ENCODE peak calls at places on chromosomes 1 and 21, in four cellular contexts. N, R, G and F are unnamed samples.

GRCh38 chr1:207298666-207299065 is 22.8 kb upstream of the CD55 start:
- DNase-seq in N (peak; percentile 36), R (no peak), G (no peak), F (no peak)

GRCh38 chr1:80349218-80349617 is 1342.7 kb upstream of the ADGRL4 start:
- DNase-seq in N (no peak), R (peak; percentile 20), G (no peak), F (no peak)

GRCh38 chr21:34968414-34969333 is 80.4 kb downstream of the RUNX1 start:
- DNase-seq in N (no peak), R (no peak), G (no peak), F (no peak)

GRCh38 chr1:204445860-204446412 is 34.3 kb upstream of the PPP1R15B start:
- DNase-seq in N (peak; percentile 27), R (peak; percentile 87), G (no peak), F (peak; percentile 92)

GRCh38 chr1:192527950-192528349 is 47.6 kb upstream of the RGS1 start:
- DNase-seq in N (no peak), R (no peak), G (no peak), F (no peak)

GRCh38 chr1:244992833-244993232 is 128.5 kb upstream of the HNRNPU start:
- DNase-seq in N (peak; percentile 34), R (no peak), G (no peak), F (no peak)

GRCh38 chr1:69943030-69943429 is 262.3 kb downstream of the LRRC40 start:
- DNase-seq in N (no peak), R (no peak), G (no peak), F (no peak)

GRCh38 chr1:93180723-93181613 is at the start of gene CCDC18:
- DNase-seq in N (peak; percentile 44), R (peak; percentile 66), G (no peak), F (no peak)

GRCh38 chr1:212414328-212415106 is at the start of gene PACC1:
- DNase-seq in N (peak; percentile 80), R (peak; percentile 98), G (peak; percentile 87), F (peak; percentile 96)

GRCh38 chr1:234862944-234863515 is 253.1 kb upstream of the IRF2BP2 start:
- DNase-seq in N (peak; percentile 68), R (no peak), G (peak; percentile 83), F (no peak)

GRCh38 chr1:34128186-34128889 is 36.7 kb downstream of the CSMD2 start:
- DNase-seq in N (no peak), R (no peak), G (no peak), F (no peak)

GRCh38 chr1:53061859-53062714 is at the start of gene PODN:
- DNase-seq in N (no peak), R (peak; percentile 59), G (peak; percentile 67), F (no peak)

GRCh38 chr21:43345746-43346409 is 81.1 kb downstream of the SIK1 start:
- DNase-seq in N (peak; percentile 85), R (no peak), G (no peak), F (no peak)

GRCh38 chr21:32826317-32827167 is 55.0 kb upstream of the PAXBP1 start:
- DNase-seq in N (peak; percentile 63), R (peak; percentile 81), G (no peak), F (peak; percentile 78)

GRCh38 chr1:176801553-176802020 is 338.6 kb downstream of the PAPPA2 start:
- DNase-seq in N (no peak), R (no peak), G (peak; percentile 25), F (peak; percentile 58)

GRCh38 chr1:81803423-81804103 is 2.8 kb downstream of the ADGRL2 start:
- DNase-seq in N (peak; percentile 2), R (peak; percentile 67), G (no peak), F (peak; percentile 21)

GRCh38 chr21:20641251-20641650 is 357.0 kb upstream of the NCAM2 start:
- DNase-seq in N (no peak), R (peak; percentile 16), G (no peak), F (no peak)

GRCh38 chr1:228280106-228280901 is 72.5 kb downstream of the OBSCN start:
- DNase-seq in N (no peak), R (no peak), G (no peak), F (no peak)

GRCh38 chr1:165481820-165482532 is 37.0 kb upstream of the RXRG start:
- DNase-seq in N (peak; percentile 84), R (peak; percentile 17), G (peak; percentile 60), F (no peak)

GRCh38 chr1:173920868-173921267 is 3.7 kb upstream of the SERPINC1 start:
- DNase-seq in N (no peak), R (no peak), G (no peak), F (no peak)

GRCh38 chr1:114353233-114353632 is 157.8 kb downstream of the TRIM33 start:
- DNase-seq in N (peak; percentile 80), R (peak; percentile 38), G (peak; percentile 48), F (peak; percentile 21)

GRCh38 chr1:20883766-20884165 is 96.7 kb upstream of the HP1BP3 start:
- DNase-seq in N (peak; percentile 36), R (no peak), G (no peak), F (no peak)

GRCh38 chr21:31162827-31163226 is 124.6 kb upstream of the KRTAP19-8 start:
- DNase-seq in N (peak; percentile 70), R (no peak), G (no peak), F (no peak)

GRCh38 chr1:240145120-240145519 is 53.4 kb downstream of the FMN2 start:
- DNase-seq in N (no peak), R (no peak), G (no peak), F (no peak)

GRCh38 chr1:68228833-68229232 is 3.5 kb downstream of the WLS start:
- DNase-seq in N (peak; percentile 41), R (peak; percentile 10), G (no peak), F (no peak)

GRCh38 chr1:61083014-61083798 is 845 bp downstream of the NFIA start:
- DNase-seq in N (no peak), R (peak; percentile 35), G (no peak), F (peak; percentile 8)

GRCh38 chr1:29083318-29084195 is 40.1 kb downstream of the TMEM200B start:
- DNase-seq in N (no peak), R (no peak), G (no peak), F (no peak)

GRCh38 chr21:45993210-45994085 is 11.9 kb downstream of the COL6A1 start:
- DNase-seq in N (no peak), R (no peak), G (peak; percentile 51), F (peak; percentile 14)

GRCh38 chr1:52503706-52504105 is 49.2 kb downstream of the TUT4 start:
- DNase-seq in N (peak; percentile 32), R (no peak), G (no peak), F (no peak)

GRCh38 chr1:229942508-229942907 is 124.5 kb upstream of the GALNT2 start:
- DNase-seq in N (no peak), R (no peak), G (no peak), F (no peak)

GRCh38 chr21:24514081-24514733 is 1093.1 kb downstream of the MRPL39 start:
- DNase-seq in N (peak; percentile 27), R (peak; percentile 9), G (no peak), F (no peak)

GRCh38 chr1:93629101-93630059 is 52.3 kb downstream of the BCAR3 start:
- DNase-seq in N (peak; percentile 85), R (peak; percentile 90), G (peak; percentile 35), F (peak; percentile 28)

GRCh38 chr1:37561096-37561793 is 4.5 kb downstream of the DNALI1 start:
- DNase-seq in N (no peak), R (no peak), G (no peak), F (no peak)

GRCh38 chr1:19034721-19035120 is 78.2 kb upstream of the IFFO2 start:
- DNase-seq in N (no peak), R (no peak), G (no peak), F (no peak)

GRCh38 chr21:37878946-37879660 is 37.2 kb downstream of the KCNJ6 start:
- DNase-seq in N (peak; percentile 93), R (no peak), G (no peak), F (no peak)

DNA sequence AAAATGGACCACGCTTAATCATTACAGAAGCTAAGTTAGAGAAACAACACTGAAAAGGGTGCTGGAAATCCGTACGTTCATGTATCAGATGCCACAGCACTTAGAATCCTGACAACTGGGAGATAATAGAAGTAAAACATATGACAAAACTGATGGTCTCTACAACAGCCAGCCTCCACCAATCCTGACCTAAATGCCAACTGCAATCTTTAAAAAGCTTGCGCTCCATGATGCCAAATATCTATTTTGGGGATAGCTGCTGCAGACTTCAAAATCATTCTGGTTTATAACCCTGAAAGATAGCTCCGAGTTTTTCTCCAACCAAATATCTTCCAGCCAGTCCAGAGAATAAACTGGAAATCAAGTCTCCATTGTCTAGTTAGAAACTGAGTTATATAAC is 178.3 kb downstream of the RERE start:
- DNase-seq in N (no peak), R (no peak), G (no peak), F (no peak)
- H3K27ac ChIP-seq in N (no peak overlapping the region), R (peak overlapping the region; percentile 10), G (no peak overlapping the region), F (no peak overlapping the region)

DNA sequence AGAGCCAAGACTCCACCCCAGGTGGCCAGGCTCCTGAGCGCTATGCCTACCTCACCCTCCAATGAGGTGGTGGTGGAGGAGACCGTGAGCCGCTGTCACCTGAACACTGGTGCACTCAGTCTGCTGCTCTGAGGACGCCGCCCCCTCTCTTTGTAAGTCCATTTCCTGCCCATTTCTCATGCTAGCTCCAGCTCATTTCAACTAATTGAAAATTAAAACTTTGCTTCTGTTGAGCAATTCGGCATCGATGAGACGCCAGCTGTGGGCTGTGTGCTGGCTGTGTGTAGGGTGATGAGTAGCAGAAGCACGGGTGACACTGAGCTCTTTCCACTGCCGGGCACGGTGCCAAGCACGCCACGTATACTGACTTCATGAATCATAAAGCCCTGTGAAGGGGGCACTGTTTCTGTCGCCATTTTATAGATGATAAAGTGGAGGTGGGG is 11.2 kb downstream of the TNFRSF1B start:
- DNase-seq in N (peak; percentile 93), R (peak; percentile 40), G (peak; percentile 69), F (no peak)
- H3K27ac ChIP-seq in N (peak overlapping the region; percentile 34), R (no peak overlapping the region), G (no peak overlapping the region), F (no peak overlapping the region)

GRCh38 chr1:218642033-218642954 is 297.2 kb downstream of the TGFB2 start:
- DNase-seq in N (peak; percentile 61), R (no peak), G (no peak), F (no peak)

GRCh38 chr1:218640213-218640612 is 295.1 kb downstream of the TGFB2 start:
- DNase-seq in N (no peak), R (no peak), G (no peak), F (no peak)

GRCh38 chr1:218643281-218643680 is 298.1 kb downstream of the TGFB2 start:
- DNase-seq in N (no peak), R (no peak), G (no peak), F (no peak)

GRCh38 chr1:218646288-218646687 is 301.2 kb downstream of the TGFB2 start:
- DNase-seq in N (no peak), R (no peak), G (no peak), F (no peak)

GRCh38 chr1:218643926-218644325 is 298.8 kb downstream of the TGFB2 start:
- DNase-seq in N (no peak), R (no peak), G (no peak), F (no peak)
- H3K27ac ChIP-seq in N (no peak overlapping the region), R (no peak overlapping the region), G (no peak overlapping the region), F (no peak overlapping the region)

GRCh38 chr1:118335372-118335771 is 150.3 kb upstream of the SPAG17 start:
- DNase-seq in N (peak; percentile 27), R (no peak), G (no peak), F (no peak)
- H3K27ac ChIP-seq in N (no peak overlapping the region), R (no peak overlapping the region), G (no peak overlapping the region), F (no peak overlapping the region)

GRCh38 chr1:17355898-17356297 is 16.1 kb upstream of the PADI6 start:
- DNase-seq in N (no peak), R (no peak), G (no peak), F (no peak)
- H3K27ac ChIP-seq in N (no peak overlapping the region), R (no peak overlapping the region), G (no peak overlapping the region), F (no peak overlapping the region)